ENCODE peak calls at places on chromosomes 11 and 22, in eight cellular contexts. Q is kidney, R is transverse colon, K is body of pancreas, X is MM.1S, L is tibial nerve, O is mammary epithelial cell, J is HL-60. N is an unnamed sample.

GRCh38 chr22:50731811-50732624 is 6.0 kb upstream of the ACR start:
- DNase-seq in Q (peak; percentile 66), R (peak; percentile 55), K (peak; percentile 43), X (peak; percentile 68), L (peak; percentile 15), O (peak; percentile 40), J (peak; percentile 60), N (no peak)

GRCh38 chr11:72224587-72225410 is at the start of gene INPPL1:
- DNase-seq in Q (peak; percentile 86), R (peak; percentile 64), K (peak; percentile 75), X (peak; percentile 48), L (no peak), O (peak; percentile 35), J (peak; percentile 39), N (no peak)

GRCh38 chr11:10492084-10492483 is 37.0 kb downstream of the AMPD3 start:
- DNase-seq in Q (no peak), R (no peak), K (no peak), X (no peak), L (no peak), O (no peak), J (no peak), N (no peak)

GRCh38 chr11:33317662-33318061 is 60.5 kb downstream of the HIPK3 start:
- DNase-seq in Q (no peak), R (no peak), K (no peak), X (no peak), L (no peak), O (peak; percentile 64), J (no peak), N (peak; percentile 14)

GRCh38 chr22:49853981-49854791 is 542 bp downstream of the ZBED4 start:
- DNase-seq in Q (peak; percentile 88), R (peak; percentile 50), K (peak; percentile 50), X (peak; percentile 29), L (no peak), O (peak; percentile 29), J (peak; percentile 45), N (no peak)

GRCh38 chr11:92591551-92591950 is 366.9 kb downstream of the FAT3 start:
- DNase-seq in Q (no peak), R (no peak), K (no peak), X (no peak), L (no peak), O (no peak), J (no peak), N (no peak)

GRCh38 chr11:79018371-79018849 is 422.4 kb downstream of the TENM4 start:
- DNase-seq in Q (no peak), R (no peak), K (no peak), X (no peak), L (no peak), O (no peak), J (no peak), N (no peak)

GRCh38 chr11:46120711-46121327 is 435 bp downstream of the PHF21A start:
- DNase-seq in Q (no peak), R (peak; percentile 41), K (peak; percentile 44), X (peak; percentile 17), L (no peak), O (peak; percentile 70), J (peak; percentile 45), N (peak; percentile 37)

GRCh38 chr22:21766933-21767462 is 31.4 kb upstream of the YPEL1 start:
- DNase-seq in Q (no peak), R (peak; percentile 29), K (peak; percentile 13), X (no peak), L (no peak), O (no peak), J (peak; percentile 91), N (no peak)

GRCh38 chr11:64355078-64355940 is 3.7 kb upstream of the RPS6KA4 start:
- DNase-seq in Q (peak; percentile 92), R (peak; percentile 66), K (peak; percentile 91), X (no peak), L (peak; percentile 47), O (peak; percentile 68), J (peak; percentile 88), N (no peak)

GRCh38 chr11:63764712-63765631 is 3.6 kb downstream of the ZFTA start:
- DNase-seq in Q (peak; percentile 70), R (peak; percentile 68), K (peak; percentile 80), X (no peak), L (no peak), O (no peak), J (no peak), N (no peak)

GRCh38 chr11:46674463-46675287 is 25.7 kb downstream of the ARHGAP1 start:
- DNase-seq in Q (peak; percentile 41), R (peak; percentile 54), K (no peak), X (no peak), L (no peak), O (no peak), J (peak; percentile 88), N (no peak)

GRCh38 chr11:59999732-60000131 is 17.2 kb upstream of the OOSP4B start:
- DNase-seq in Q (no peak), R (no peak), K (no peak), X (no peak), L (no peak), O (no peak), J (no peak), N (no peak)

GRCh38 chr22:44371741-44372525 is 59.2 kb upstream of the SHISAL1 start:
- DNase-seq in Q (peak; percentile 22), R (no peak), K (no peak), X (no peak), L (no peak), O (no peak), J (no peak), N (no peak)

GRCh38 chr22:42086051-42086450 is 4.5 kb downstream of the NDUFA6 start:
- DNase-seq in Q (no peak), R (no peak), K (no peak), X (no peak), L (no peak), O (no peak), J (no peak), N (no peak)

GRCh38 chr11:84398017-84398626 is 1112.0 kb upstream of the CCDC90B start:
- DNase-seq in Q (no peak), R (no peak), K (peak; percentile 38), X (peak; percentile 41), L (no peak), O (peak; percentile 4), J (no peak), N (no peak)

GRCh38 chr22:43099095-43099494 is 9.9 kb upstream of the TTLL1 start:
- DNase-seq in Q (no peak), R (no peak), K (no peak), X (no peak), L (no peak), O (no peak), J (no peak), N (no peak)
- H3K27ac ChIP-seq in Q (no peak overlapping the region), R (no peak overlapping the region), K (no peak overlapping the region), X (no peak overlapping the region), L (no peak overlapping the region), O (no peak overlapping the region), J (no peak overlapping the region), N (no peak overlapping the region)

DNA sequence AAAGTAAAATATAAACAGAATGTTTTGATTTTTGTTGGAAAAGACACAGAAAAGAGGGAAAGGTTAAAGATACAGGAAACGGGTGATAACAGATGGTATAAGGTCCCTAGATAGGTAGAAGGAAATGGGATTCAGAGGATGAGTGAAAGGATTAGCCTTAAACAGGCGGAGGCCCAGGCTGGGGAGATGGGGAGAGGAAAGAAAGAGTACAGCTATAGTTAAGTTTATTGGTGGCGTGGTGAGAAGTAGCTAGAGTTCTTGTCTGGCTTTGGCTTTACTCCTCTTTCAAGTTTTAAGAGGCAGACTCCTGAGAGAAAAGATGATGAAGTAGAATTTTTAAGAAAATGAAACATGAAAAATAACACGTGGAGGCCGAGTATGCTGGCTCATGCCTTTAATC is 13.7 kb downstream of the ZBTB44 start:
- DNase-seq in Q (no peak), R (no peak), K (no peak), X (no peak), L (no peak), O (no peak), J (no peak), N (no peak)
- H3K27ac ChIP-seq in Q (no peak overlapping the region), R (no peak overlapping the region), K (no peak overlapping the region), X (peak overlapping the region; percentile 43), L (no peak overlapping the region), O (no peak overlapping the region), J (no peak overlapping the region), N (no peak overlapping the region)

DNA sequence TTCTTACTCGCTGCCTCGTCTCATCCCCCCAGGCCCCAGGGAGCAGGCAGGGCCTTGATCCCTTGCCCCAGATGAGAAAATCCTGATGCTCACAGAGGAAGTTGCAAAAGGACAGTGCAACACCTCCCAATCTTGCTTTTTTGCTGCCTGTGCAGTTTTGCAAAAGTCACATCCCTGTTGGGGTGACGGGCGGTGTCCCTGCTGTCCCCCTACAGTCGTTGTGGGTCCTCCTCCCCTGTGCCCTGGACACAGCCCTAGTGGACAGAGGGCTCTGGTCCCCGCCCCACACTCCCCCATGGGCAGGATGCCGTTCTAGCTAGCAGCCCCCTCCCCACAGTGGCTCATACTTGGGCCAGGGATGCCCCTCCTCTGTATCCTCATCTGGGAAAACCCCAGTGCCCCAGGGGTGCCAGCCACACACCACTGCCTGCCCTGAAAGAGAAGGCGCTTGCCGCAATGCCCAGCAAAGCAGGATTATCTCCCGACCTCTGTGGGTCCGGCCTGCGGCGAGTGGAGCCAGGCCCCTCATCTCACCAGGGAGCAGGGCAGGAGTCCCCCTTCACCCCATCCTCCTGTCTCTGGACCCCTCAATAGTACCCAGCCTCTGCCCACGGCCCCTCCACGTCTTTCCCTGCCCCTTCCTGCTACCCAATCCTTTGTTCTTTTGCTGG is 18.4 kb upstream of the CTSD start:
- DNase-seq in Q (no peak), R (no peak), K (no peak), X (no peak), L (no peak), O (no peak), J (peak; percentile 88), N (no peak)
- H3K27ac ChIP-seq in Q (no peak overlapping the region), R (no peak overlapping the region), K (no peak overlapping the region), X (no peak overlapping the region), L (no peak overlapping the region), O (no peak overlapping the region), J (peak overlapping the region; percentile 93), N (no peak overlapping the region)

GRCh38 chr11:102408339-102408738 is 44.2 kb downstream of the TMEM123 start:
- DNase-seq in Q (no peak), R (no peak), K (no peak), X (no peak), L (no peak), O (no peak), J (no peak), N (no peak)
- H3K27ac ChIP-seq in Q (no peak overlapping the region), R (no peak overlapping the region), K (no peak overlapping the region), X (no peak overlapping the region), L (no peak overlapping the region), O (no peak overlapping the region), J (no peak overlapping the region), N (no peak overlapping the region)

DNA sequence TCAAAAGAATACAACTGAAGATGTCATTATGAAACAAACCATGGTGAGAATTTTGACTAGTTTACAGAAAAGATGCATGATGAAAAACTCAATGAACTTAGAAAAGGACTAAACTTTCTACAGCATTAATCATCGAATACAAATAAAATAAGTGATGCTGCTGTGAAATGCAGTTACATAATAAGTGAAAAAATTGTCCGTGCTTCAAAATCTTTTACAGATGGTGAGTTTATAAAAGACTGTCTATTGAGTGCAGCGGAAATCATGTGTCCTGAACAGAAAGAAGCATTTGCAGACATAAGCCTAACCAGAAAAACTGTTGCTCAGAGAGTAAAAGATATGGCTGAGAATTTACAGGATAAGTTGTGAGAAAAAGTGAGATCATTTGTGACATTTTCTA is 33.8 kb downstream of the NEAT1 start:
- DNase-seq in Q (no peak), R (no peak), K (no peak), X (no peak), L (no peak), O (no peak), J (no peak), N (no peak)
- H3K27ac ChIP-seq in Q (no peak overlapping the region), R (no peak overlapping the region), K (no peak overlapping the region), X (no peak overlapping the region), L (no peak overlapping the region), O (no peak overlapping the region), J (no peak overlapping the region), N (no peak overlapping the region)

GRCh38 chr11:29707924-29708323 is 308.9 kb downstream of the KCNA4 start:
- DNase-seq in Q (no peak), R (no peak), K (no peak), X (no peak), L (no peak), O (no peak), J (no peak), N (no peak)
- H3K27ac ChIP-seq in Q (no peak overlapping the region), R (no peak overlapping the region), K (no peak overlapping the region), X (no peak overlapping the region), L (no peak overlapping the region), O (no peak overlapping the region), J (no peak overlapping the region), N (no peak overlapping the region)

N was measured in epithelial cell of prostate.